ENCODE peak calls at places on chromosome 21, in five cellular contexts. J is transverse colon, T is NB4, C is esophagus squamous epithelium, X is right lobe of liver. G is an unnamed sample.

GRCh38 chr21:18265955-18266354 is 21.3 kb downstream of the CHODL start:
- DNase-seq in J (no peak), T (no peak), C (no peak), X (no peak), G (no peak)

GRCh38 chr21:45336870-45337269 is 49.2 kb upstream of the POFUT2 start:
- DNase-seq in J (no peak), T (no peak), C (no peak), X (no peak), G (no peak)

GRCh38 chr21:25733859-25734653 is 648 bp downstream of the ATP5PF start:
- DNase-seq in J (no peak), T (peak), C (no peak), X (peak), G (peak)

GRCh38 chr21:25457411-25457810 is 149.9 kb downstream of the MRPL39 start:
- DNase-seq in J (no peak), T (peak), C (no peak), X (no peak), G (no peak)

GRCh38 chr21:25292396-25292795 is 314.9 kb downstream of the MRPL39 start:
- DNase-seq in J (no peak), T (no peak), C (no peak), X (no peak), G (no peak)

GRCh38 chr21:16420086-16420724 is 690.4 kb downstream of the USP25 start:
- DNase-seq in J (no peak), T (no peak), C (no peak), X (peak), G (no peak)

GRCh38 chr21:26512664-26513063 is 60.4 kb downstream of the CYYR1 start:
- DNase-seq in J (no peak), T (no peak), C (no peak), X (no peak), G (no peak)

GRCh38 chr21:33761104-33762036 is 119.1 kb downstream of the ITSN1 start:
- DNase-seq in J (no peak), T (peak), C (no peak), X (no peak), G (peak)

GRCh38 chr21:45029298-45029967 is 44.9 kb upstream of the ADARB1 start:
- DNase-seq in J (no peak), T (no peak), C (no peak), X (no peak), G (no peak)

GRCh38 chr21:17775431-17776126 is 43.6 kb downstream of the C21orf91 start:
- DNase-seq in J (peak), T (no peak), C (no peak), X (no peak), G (no peak)

GRCh38 chr21:43727571-43728466 is 8.9 kb downstream of the PDXK start:
- DNase-seq in J (no peak), T (peak), C (no peak), X (peak), G (peak)

GRCh38 chr21:43726686-43727570 is 8.0 kb downstream of the PDXK start:
- DNase-seq in J (no peak), T (peak), C (no peak), X (no peak), G (no peak)

GRCh38 chr21:43731891-43732711 is 13.2 kb downstream of the PDXK start:
- DNase-seq in J (no peak), T (no peak), C (no peak), X (no peak), G (no peak)

GRCh38 chr21:43731476-43731875 is 12.5 kb downstream of the PDXK start:
- DNase-seq in J (no peak), T (no peak), C (no peak), X (peak), G (no peak)

GRCh38 chr21:43728467-43729390 is 9.8 kb downstream of the PDXK start:
- DNase-seq in J (peak), T (peak), C (peak), X (peak), G (peak)
- TF ChIP-seq POLR2A in J (peak), T (peak), C (peak), X (peak), G (peak)

DNA sequence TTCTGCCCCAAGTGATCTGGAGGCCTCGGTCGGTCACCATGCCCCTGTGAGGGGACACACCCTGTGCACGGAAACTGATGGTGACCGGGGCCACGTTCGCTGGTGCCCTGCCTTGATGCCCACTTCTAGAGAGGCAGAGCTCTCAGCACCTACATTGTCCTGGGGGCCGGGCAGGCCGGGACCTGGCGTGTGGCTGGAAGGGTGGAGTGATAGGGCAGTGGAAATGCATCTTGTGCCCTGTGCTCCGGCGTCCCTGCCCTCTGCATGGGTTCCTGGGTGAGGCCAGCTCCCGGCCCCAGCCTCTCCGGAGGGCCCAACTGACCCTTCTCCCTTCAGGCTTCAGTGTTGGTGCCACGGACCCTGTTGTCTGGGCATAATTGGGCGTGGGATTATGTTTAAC is 11.0 kb upstream of the UMODL1 start:
- DNase-seq in J (no peak), T (no peak), C (no peak), X (no peak), G (no peak)
- TF ChIP-seq POLR2A in J (no peak), T (no peak), C (no peak), X (no peak), G (no peak)

GRCh38 chr21:32303385-32303784 is 4.7 kb downstream of the MRAP start:
- DNase-seq in J (no peak), T (no peak), C (no peak), X (no peak), G (no peak)

GRCh38 chr21:32304998-32305397 is 6.3 kb downstream of the MRAP start:
- DNase-seq in J (no peak), T (no peak), C (no peak), X (no peak), G (no peak)

GRCh38 chr21:32307706-32308105 is 9.1 kb downstream of the MRAP start:
- DNase-seq in J (no peak), T (peak), C (no peak), X (no peak), G (no peak)

GRCh38 chr21:32308696-32309095 is 10.0 kb downstream of the MRAP start:
- DNase-seq in J (no peak), T (no peak), C (no peak), X (no peak), G (no peak)

DNA sequence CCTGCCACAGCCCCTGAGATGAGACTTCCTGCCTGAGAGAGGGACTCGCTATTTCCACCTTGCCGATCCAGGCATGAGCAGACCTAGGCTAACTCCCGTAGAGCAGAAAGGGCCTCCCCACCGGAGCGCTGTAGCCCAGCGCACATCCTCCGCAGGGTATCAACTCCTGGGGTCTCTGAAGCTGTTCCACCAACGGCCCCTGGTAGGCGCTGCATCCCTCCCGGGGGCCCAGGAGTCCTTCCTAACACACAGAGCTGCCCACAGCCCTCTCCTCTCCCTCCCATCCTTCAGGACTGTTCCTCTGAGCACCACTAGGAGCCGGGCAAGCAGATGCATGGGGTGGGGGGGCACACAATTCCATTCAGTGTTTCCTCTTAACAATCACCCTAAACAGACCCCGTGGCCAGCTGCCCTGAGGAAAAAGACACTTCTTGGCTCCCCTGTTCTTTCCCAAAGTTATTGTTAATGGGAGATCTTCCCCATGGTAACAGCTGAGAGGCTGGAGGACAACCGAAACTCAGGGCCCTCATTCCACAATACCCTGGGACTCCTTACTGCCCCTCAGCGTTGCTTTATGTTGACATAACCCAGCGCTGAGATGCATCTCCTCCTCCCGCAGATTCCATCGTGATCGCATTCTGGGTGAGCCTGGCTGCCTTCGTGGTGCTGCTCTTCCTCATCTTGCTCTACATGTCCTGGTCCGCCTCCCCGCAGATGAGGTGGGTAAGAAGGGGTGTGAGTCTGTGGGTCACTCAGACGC is 7.5 kb downstream of the MRAP start:
- DNase-seq in J (no peak), T (peak), C (no peak), X (no peak), G (peak)
- TF ChIP-seq POLR2A in J (no peak), T (no peak), C (no peak), X (no peak), G (no peak)

GRCh38 chr21:14545906-14546480 is at the start of gene SAMSN1:
- DNase-seq in J (peak), T (peak), C (peak), X (no peak), G (peak)
- TF ChIP-seq POLR2A in J (peak), T (peak), C (peak), X (peak), G (peak)

DNA sequence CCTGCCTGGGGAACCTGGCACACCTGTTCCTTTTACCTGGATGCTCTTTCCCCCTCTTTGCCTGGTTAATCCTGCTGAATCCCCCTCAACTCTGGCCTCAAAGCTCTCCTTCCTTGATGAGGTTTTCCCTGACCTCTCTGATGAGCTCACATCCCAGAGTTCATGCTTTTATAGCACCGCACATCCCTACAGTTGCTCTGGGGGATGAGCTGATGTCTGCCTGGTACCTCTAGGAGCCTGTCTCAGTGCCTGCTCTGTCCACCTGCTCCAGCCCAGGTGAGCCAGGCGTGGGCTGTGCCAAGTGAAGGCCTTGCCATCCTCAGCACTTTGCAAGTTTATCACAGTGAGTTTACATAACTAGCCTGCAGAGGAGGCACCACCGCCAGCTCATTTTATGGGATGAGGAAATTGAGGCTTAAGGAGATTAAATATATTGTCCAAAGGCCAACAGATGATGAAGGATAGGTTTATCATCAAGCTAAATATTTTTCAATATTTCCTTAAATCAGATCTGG is 58.6 kb upstream of the TMPRSS2 start:
- DNase-seq in J (peak), T (no peak), C (no peak), X (no peak), G (no peak)
- TF ChIP-seq POLR2A in J (peak), T (no peak), C (no peak), X (no peak), G (no peak)

DNA sequence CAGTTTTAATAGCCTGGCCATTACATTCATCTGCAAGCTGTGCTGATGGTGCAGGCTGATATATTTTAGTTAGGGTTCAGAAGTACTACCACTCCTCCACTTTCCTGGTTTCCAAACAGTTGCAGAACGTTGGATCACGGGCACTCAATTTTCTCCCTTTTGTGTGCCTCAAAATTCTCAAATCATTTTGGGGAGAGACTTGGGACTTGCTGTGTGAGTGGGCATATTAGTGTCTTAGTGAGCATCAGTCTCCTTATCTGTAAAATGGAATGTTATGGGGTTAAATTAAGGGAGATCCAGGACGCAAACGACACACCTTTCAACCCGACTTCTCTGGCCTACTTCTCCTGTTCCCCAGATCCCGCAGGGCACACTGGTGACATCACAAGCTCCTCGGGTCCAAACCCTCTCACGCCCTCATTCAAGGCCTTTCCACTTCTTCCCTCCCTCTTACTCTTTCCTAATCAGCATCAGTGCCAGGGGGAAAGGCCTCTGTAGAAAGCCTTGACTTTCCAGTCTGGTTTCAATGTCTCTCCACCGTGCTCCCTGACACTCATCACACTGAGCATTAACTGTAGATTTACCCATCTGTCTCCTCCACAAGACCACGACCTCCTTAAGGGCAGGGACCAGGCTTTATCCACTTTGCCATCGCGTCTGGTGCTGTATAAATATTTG is 1.2 kb downstream of the PIGP start:
- DNase-seq in J (peak), T (peak), C (no peak), X (no peak), G (peak)
- TF ChIP-seq POLR2A in J (no peak), T (no peak), C (no peak), X (no peak), G (no peak)

G was measured in erythroblast.